ENCODE peak calls at places on chromosomes 16 and 17, in seven cellular contexts. G, N, B, V, K, A and R are unnamed samples.

GRCh38 chr17:51085150-51085805 is 35.4 kb downstream of the SPAG9 start:
- DNase-seq in G (no peak), N (no peak), B (no peak), V (no peak), K (peak), A (no peak), R (no peak)

GRCh38 chr17:83083368-83084201 is 4.2 kb downstream of the METRNL start:
- DNase-seq in G (no peak), N (peak), B (peak), V (peak), K (peak), A (peak), R (no peak)

GRCh38 chr17:36147601-36148000 is 28.8 kb downstream of the TBC1D3B start:
- DNase-seq in G (no peak), N (no peak), B (no peak), V (no peak), K (no peak), A (no peak), R (no peak)

GRCh38 chr17:35051579-35052239 is 11.8 kb downstream of the RFFL start:
- DNase-seq in G (no peak), N (no peak), B (no peak), V (no peak), K (peak), A (peak), R (peak)

GRCh38 chr17:38322897-38323296 is 20.9 kb downstream of the GPR179 start:
- DNase-seq in G (no peak), N (no peak), B (no peak), V (no peak), K (no peak), A (no peak), R (no peak)

GRCh38 chr17:41750866-41751265 is 16.4 kb upstream of the HAP1 start:
- DNase-seq in G (no peak), N (no peak), B (no peak), V (no peak), K (no peak), A (no peak), R (no peak)

GRCh38 chr17:73292031-73292531 is 19.7 kb downstream of the CDC42EP4 start:
- DNase-seq in G (peak), N (peak), B (peak), V (no peak), K (peak), A (no peak), R (no peak)

GRCh38 chr17:44906010-44906646 is 6.9 kb upstream of the EFTUD2 start:
- DNase-seq in G (no peak), N (no peak), B (peak), V (peak), K (peak), A (no peak), R (no peak)

GRCh38 chr16:87802670-87803069 is 36.9 kb upstream of the KLHDC4 start:
- DNase-seq in G (no peak), N (no peak), B (no peak), V (no peak), K (no peak), A (no peak), R (no peak)

GRCh38 chr17:58677204-58677880 is 14.5 kb downstream of the TEX14 start:
- DNase-seq in G (no peak), N (no peak), B (no peak), V (no peak), K (peak), A (no peak), R (no peak)

GRCh38 chr17:57858838-57859237 is 9.0 kb upstream of the MRPS23 start:
- DNase-seq in G (no peak), N (no peak), B (no peak), V (no peak), K (no peak), A (no peak), R (no peak)

GRCh38 chr17:35315283-35315682 is 58.1 kb downstream of the SLFN11 start:
- DNase-seq in G (no peak), N (no peak), B (peak), V (peak), K (peak), A (no peak), R (no peak)

GRCh38 chr17:74898376-74898946 is 5.0 kb upstream of the FADS6 start:
- DNase-seq in G (no peak), N (no peak), B (no peak), V (no peak), K (no peak), A (no peak), R (no peak)

GRCh38 chr16:264440-264951 is 11.2 kb downstream of the RGS11 start:
- DNase-seq in G (no peak), N (peak), B (no peak), V (no peak), K (no peak), A (no peak), R (no peak)

GRCh38 chr16:4917117-4917516 is 19.8 kb downstream of the PPL start:
- DNase-seq in G (no peak), N (no peak), B (no peak), V (no peak), K (peak), A (no peak), R (no peak)

GRCh38 chr16:59053911-59054310 is 319.8 kb upstream of the GOT2 start:
- DNase-seq in G (no peak), N (no peak), B (no peak), V (no peak), K (no peak), A (no peak), R (no peak)

GRCh38 chr16:57134982-57135381 is 42.6 kb downstream of the CPNE2 start:
- DNase-seq in G (no peak), N (no peak), B (no peak), V (no peak), K (no peak), A (no peak), R (no peak)

GRCh38 chr17:19613979-19614378 is 34.6 kb upstream of the ALDH3A2 start:
- DNase-seq in G (no peak), N (no peak), B (no peak), V (no peak), K (no peak), A (no peak), R (no peak)

GRCh38 chr17:45336390-45337182 is 19.8 kb upstream of the MAP3K14 start:
- DNase-seq in G (no peak), N (no peak), B (no peak), V (no peak), K (no peak), A (no peak), R (no peak)

GRCh38 chr16:89710709-89711564 is 9.4 kb upstream of the SPATA2L start:
- DNase-seq in G (no peak), N (no peak), B (no peak), V (no peak), K (no peak), A (no peak), R (no peak)

GRCh38 chr17:80051681-80052080 is 15.2 kb downstream of the CCDC40 start:
- DNase-seq in G (no peak), N (no peak), B (no peak), V (no peak), K (no peak), A (no peak), R (no peak)